ENCODE peak calls at places on chromosome 13, in five cellular contexts. U is K562, Y is SK-N-SH, A is H1, K is HepG2. H is an unnamed sample.

GRCh38 chr13:26693749-26694463 is 66.7 kb downstream of the GPR12 start:
- DNase-seq in U (no peak), A (no peak), K (no peak), Y (no peak), H (no peak)

GRCh38 chr13:100666124-100666523 is 8.5 kb downstream of the TMTC4 start:
- DNase-seq in Y (peak), K (no peak), U (no peak), A (no peak), H (no peak)

GRCh38 chr13:83622422-83622784 is 259.9 kb downstream of the SLITRK1 start:
- DNase-seq in K (no peak), A (no peak), Y (no peak), U (no peak), H (no peak)

GRCh38 chr13:36796052-36796451 is 23.0 kb upstream of the RFXAP start:
- DNase-seq in K (no peak), A (no peak), U (no peak), Y (no peak), H (no peak)

GRCh38 chr13:25215253-25215575 is 43.1 kb upstream of the AMER2 start:
- DNase-seq in K (no peak), U (no peak), A (no peak), Y (no peak), H (no peak)

GRCh38 chr13:111425326-111425725 is 104.9 kb downstream of the TEX29 start:
- DNase-seq in U (no peak), Y (no peak), A (no peak), K (no peak), H (no peak)

GRCh38 chr13:39410089-39410901 is 192.7 kb downstream of the LHFPL6 start:
- DNase-seq in U (no peak), Y (no peak), A (no peak), K (no peak), H (no peak)

GRCh38 chr13:114071991-114072390 is 60.4 kb downstream of the RASA3 start:
- DNase-seq in Y (no peak), A (no peak), U (no peak), K (no peak), H (no peak)

GRCh38 chr13:26555413-26555812 is 2.1 kb upstream of the WASF3 start:
- DNase-seq in U (no peak), K (no peak), Y (no peak), A (no peak), H (no peak)

GRCh38 chr13:24381539-24382265 is 72.3 kb downstream of the C1QTNF9 start:
- DNase-seq in Y (no peak), U (no peak), K (no peak), A (peak), H (no peak)

GRCh38 chr13:101231751-101232428 is 184.4 kb downstream of the NALCN start:
- DNase-seq in Y (no peak), U (no peak), A (no peak), K (no peak), H (no peak)

GRCh38 chr13:113742000-113742441 is 17.0 kb upstream of the TMEM255B start:
- DNase-seq in U (peak), A (no peak), K (peak), Y (peak), H (no peak)

GRCh38 chr13:42114912-42115311 is 66.5 kb downstream of the DGKH start:
- DNase-seq in A (no peak), Y (no peak), U (no peak), K (no peak), H (no peak)

GRCh38 chr13:52743988-52744387 is 4.4 kb upstream of the CNMD start:
- DNase-seq in K (no peak), Y (no peak), A (no peak), U (no peak), H (no peak)

GRCh38 chr13:95155504-95155903 is 145.7 kb downstream of the ABCC4 start:
- DNase-seq in Y (no peak), K (no peak), U (no peak), A (no peak), H (no peak)

GRCh38 chr13:95154441-95154886 is 146.8 kb downstream of the ABCC4 start:
- DNase-seq in K (no peak), U (no peak), Y (no peak), A (no peak), H (no peak)

GRCh38 chr13:109121826-109122225 is 492.4 kb downstream of the MYO16 start:
- DNase-seq in Y (no peak), U (no peak), A (no peak), K (no peak), H (no peak)

GRCh38 chr13:37735293-37735692 is 134.3 kb downstream of the TRPC4 start:
- DNase-seq in U (no peak), Y (no peak), K (no peak), A (no peak), H (no peak)

GRCh38 chr13:49645451-49645850 is 17.1 kb downstream of the ARL11 start:
- DNase-seq in U (no peak), K (peak), Y (no peak), A (no peak), H (no peak)

GRCh38 chr13:114097504-114097892 is 34.9 kb downstream of the RASA3 start:
- DNase-seq in U (no peak), A (no peak), Y (peak), K (no peak), H (no peak)

GRCh38 chr13:35512271-35512920 is 35.9 kb upstream of the MAB21L1 start:
- DNase-seq in K (no peak), Y (no peak), A (no peak), U (no peak), H (no peak)

GRCh38 chr13:30725331-30726085 is 9.8 kb upstream of the ALOX5AP start:
- DNase-seq in A (no peak), Y (no peak), K (no peak), U (no peak), H (no peak)

GRCh38 chr13:30618186-30618937 is 642 bp downstream of the USPL1 start:
- DNase-seq in Y (no peak), A (no peak), K (peak), U (no peak), H (no peak)

GRCh38 chr13:40801255-40802217 is 12.1 kb downstream of the SLC25A15 start:
- DNase-seq in Y (no peak), A (no peak), U (no peak), K (peak), H (no peak)

GRCh38 chr13:102536695-102537485 is 59.9 kb upstream of the TPP2 start:
- DNase-seq in A (no peak), K (no peak), Y (no peak), U (no peak), H (no peak)

GRCh38 chr13:50400035-50400726 is 384.9 kb downstream of the KCNRG start:
- DNase-seq in K (no peak), Y (no peak), A (no peak), U (no peak), H (no peak)

GRCh38 chr13:28440774-28441532 is 54.0 kb downstream of the FLT1 start:
- DNase-seq in K (no peak), A (no peak), U (no peak), Y (no peak), H (no peak)

GRCh38 chr13:28442872-28443271 is 52.1 kb downstream of the FLT1 start:
- DNase-seq in K (no peak), U (no peak), Y (no peak), A (no peak), H (no peak)

GRCh38 chr13:28438067-28438466 is 56.9 kb downstream of the FLT1 start:
- DNase-seq in Y (no peak), K (no peak), U (no peak), A (no peak), H (no peak)

GRCh38 chr13:28438598-28439334 is 56.2 kb downstream of the FLT1 start:
- DNase-seq in K (no peak), U (no peak), Y (no peak), A (no peak), H (no peak)

DNA sequence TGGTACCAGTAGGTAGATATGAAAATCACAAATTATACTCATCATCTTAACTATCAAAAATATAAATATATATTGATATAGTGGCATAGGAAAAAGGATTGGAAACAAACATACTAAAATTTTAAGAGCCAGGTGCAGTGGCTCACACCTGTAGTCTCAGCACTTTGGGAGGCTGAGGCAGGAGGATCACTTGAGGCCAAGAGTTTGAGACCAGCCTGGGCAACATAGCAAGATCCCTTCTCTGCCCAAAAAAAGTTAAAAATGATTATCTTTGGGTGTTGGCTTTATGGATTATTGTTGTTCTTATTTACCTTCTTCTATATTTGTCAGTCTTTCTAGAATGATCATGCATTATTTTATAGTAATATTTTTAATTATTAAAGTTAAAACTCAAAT is 53.4 kb downstream of the FLT1 start:
- DNase-seq in A (no peak), U (no peak), K (no peak), Y (no peak), H (no peak)
- TF ChIP-seq GABPA in A (no peak), U (no peak), K (no peak), Y (no peak), H (no peak)

GRCh38 chr13:80305737-80306136 is 35.2 kb downstream of the SPRY2 start:
- DNase-seq in Y (no peak), A (no peak), U (no peak), K (no peak), H (no peak)
- TF ChIP-seq MAX in Y (no peak), A (no peak), U (no peak), K (no peak), H (no peak)

GRCh38 chr13:112641456-112641855 is 48.4 kb upstream of the ATP11A start:
- DNase-seq in K (no peak), U (no peak), Y (no peak), A (no peak), H (no peak)
- TF ChIP-seq GABPA in K (no peak), U (no peak), Y (no peak), A (no peak), H (no peak)

GRCh38 chr13:47705185-47705584 is 295.9 kb downstream of the SUCLA2 start:
- DNase-seq in K (no peak), Y (no peak), U (no peak), A (no peak), H (no peak)

GRCh38 chr13:47707414-47707813 is 293.7 kb downstream of the SUCLA2 start:
- DNase-seq in U (no peak), Y (no peak), A (no peak), K (no peak), H (no peak)

DNA sequence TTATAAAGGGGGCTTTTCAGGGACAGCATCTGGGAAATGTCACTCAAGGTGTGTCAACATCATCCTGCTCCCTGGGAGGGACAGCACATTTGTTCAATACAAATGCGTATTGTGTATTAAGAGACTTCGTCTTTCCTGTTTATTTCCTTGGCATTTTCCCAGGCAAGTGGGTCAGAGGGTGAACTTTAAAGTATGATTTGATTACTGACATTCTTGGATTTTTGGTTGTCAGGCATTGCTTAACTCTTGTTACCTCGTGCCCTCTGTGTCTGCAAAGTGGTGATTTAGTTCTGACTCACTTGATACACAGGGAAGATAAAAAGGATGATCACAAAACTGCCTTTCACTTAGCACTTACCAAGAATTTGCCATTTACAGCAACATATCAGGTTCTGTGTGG is 292.7 kb downstream of the SUCLA2 start:
- DNase-seq in K (no peak), U (no peak), A (no peak), Y (no peak), H (no peak)
- TF ChIP-seq MAX in K (no peak), U (no peak), A (no peak), Y (peak), H (no peak)

GRCh38 chr13:53782400-53783030 is 753.9 kb downstream of the OLFM4 start:
- DNase-seq in U (peak), K (peak), Y (peak), A (peak), H (peak)
- TF ChIP-seq GABPA in U (no peak), K (no peak), Y (no peak), A (no peak), H (no peak)

GRCh38 chr13:110341445-110342247 is 34.6 kb downstream of the COL4A2 start:
- DNase-seq in A (no peak), U (no peak), Y (peak), K (no peak), H (no peak)

GRCh38 chr13:110342474-110342873 is 35.4 kb downstream of the COL4A2 start:
- DNase-seq in U (no peak), Y (no peak), A (no peak), K (no peak), H (no peak)

GRCh38 chr13:110339263-110339662 is 32.2 kb downstream of the COL4A2 start:
- DNase-seq in A (no peak), U (no peak), Y (no peak), K (no peak), H (no peak)

GRCh38 chr13:110339975-110340550 is 33.0 kb downstream of the COL4A2 start:
- DNase-seq in A (no peak), U (no peak), Y (no peak), K (no peak), H (no peak)

GRCh38 chr13:110340812-110341444 is 33.8 kb downstream of the COL4A2 start:
- DNase-seq in Y (no peak), K (no peak), U (no peak), A (no peak), H (no peak)
- TF ChIP-seq MAX in Y (no peak), K (no peak), U (no peak), A (no peak), H (no peak)

DNA sequence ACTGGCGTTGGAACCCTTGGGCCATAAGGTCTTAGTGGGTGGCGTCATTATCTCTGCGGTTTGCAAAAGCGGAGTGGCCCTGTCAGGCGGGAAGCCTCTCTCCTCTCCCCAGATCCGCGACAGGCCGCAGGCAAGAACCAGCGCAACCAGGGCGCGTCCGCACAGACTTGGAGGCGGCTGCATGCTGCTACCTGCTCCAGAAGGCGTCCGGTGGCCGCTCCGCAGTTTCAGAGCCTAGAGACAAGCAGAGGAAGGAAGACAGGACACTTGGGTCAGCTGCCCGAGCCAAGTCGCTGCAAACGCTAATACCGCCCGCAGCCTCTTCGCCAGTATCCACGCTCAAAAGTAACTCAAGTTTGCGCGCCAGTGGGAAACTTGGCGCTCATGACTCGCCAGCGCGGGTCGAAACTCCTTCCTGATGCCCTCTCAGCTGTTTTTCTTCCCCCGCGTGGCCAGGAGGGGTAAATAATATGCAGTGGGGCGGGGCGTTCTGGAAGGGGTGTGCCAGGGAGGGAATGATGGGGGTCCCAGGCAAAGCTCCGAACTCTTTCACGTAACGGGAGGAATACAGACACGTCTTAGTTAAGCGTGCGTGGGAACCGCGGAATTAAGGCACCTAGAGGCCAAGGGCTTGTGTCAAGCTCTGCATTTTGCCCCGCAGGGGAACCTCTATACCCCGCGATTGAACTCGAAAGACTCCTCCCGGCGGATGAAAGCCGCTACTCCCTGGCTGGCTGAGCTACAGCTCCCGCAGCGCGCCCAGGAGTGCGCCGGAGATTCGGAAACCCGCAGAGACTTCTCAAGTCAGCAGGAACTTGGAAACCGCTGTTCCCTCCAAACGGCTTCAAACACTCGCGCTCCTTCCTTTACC is at the start of gene EDNRB:
- DNase-seq in U (no peak), Y (peak), A (peak), K (no peak), H (no peak)
- TF ChIP-seq GABPA in U (no peak), Y (no peak), A (no peak), K (no peak), H (no peak)

GRCh38 chr13:67226686-67227085 is 3.5 kb downstream of the PCDH9 start:
- DNase-seq in K (no peak), Y (no peak), A (no peak), U (no peak), H (no peak)

GRCh38 chr13:67227131-67227983 is 2.8 kb downstream of the PCDH9 start:
- DNase-seq in K (no peak), A (no peak), Y (no peak), U (no peak), H (no peak)

GRCh38 chr13:67228909-67229308 is 1.2 kb downstream of the PCDH9 start:
- DNase-seq in Y (no peak), K (no peak), A (no peak), U (no peak), H (no peak)

GRCh38 chr13:67229438-67230242 is 496 bp downstream of the PCDH9 start:
- DNase-seq in Y (peak), U (no peak), K (no peak), A (no peak), H (no peak)

DNA sequence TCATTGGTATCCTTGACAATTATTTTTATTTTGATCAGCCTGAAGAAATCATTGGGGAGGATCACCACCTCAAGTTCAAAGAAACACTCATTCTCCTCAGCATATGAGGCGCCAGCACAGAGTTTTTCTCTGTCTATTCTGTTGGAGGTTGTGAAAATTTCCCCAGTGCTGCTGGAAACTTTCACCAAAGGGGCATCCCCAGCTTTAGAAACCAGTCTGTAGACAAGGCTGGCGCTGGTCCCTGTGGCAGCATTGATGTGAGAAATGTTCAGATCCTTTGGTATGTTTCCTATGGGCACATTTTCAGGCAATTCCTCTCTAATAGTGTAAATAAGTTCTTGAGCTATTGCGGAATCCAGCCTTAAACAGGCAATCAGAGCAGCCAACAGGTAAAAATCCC is 2.1 kb downstream of the PCDH9 start:
- DNase-seq in A (no peak), U (no peak), Y (no peak), K (no peak), H (no peak)
- TF ChIP-seq MAX in A (no peak), U (no peak), Y (no peak), K (no peak), H (no peak)